ENCODE peak calls at places on chromosomes 2 and 18, in five cellular contexts. S is lung, G is left lung, W is psoas muscle, I is AG04450. F is an unnamed sample.

GRCh38 chr2:26352892-26353291 is 6.3 kb upstream of the ADGRF3 start:
- DNase-seq in S (no peak), G (no peak), W (no peak), I (no peak), F (no peak)

GRCh38 chr2:84373391-84373790 is 85.7 kb downstream of the SUCLG1 start:
- DNase-seq in S (no peak), G (no peak), W (no peak), I (no peak), F (no peak)

GRCh38 chr2:240596080-240596460 is 9.5 kb downstream of the CAPN10 start:
- DNase-seq in S (no peak), G (peak; percentile 56), W (no peak), I (no peak), F (no peak)

GRCh38 chr2:200655918-200656580 is 70.2 kb downstream of the AOX1 start:
- DNase-seq in S (no peak), G (no peak), W (no peak), I (no peak), F (no peak)

GRCh38 chr2:96225016-96225533 is 16.4 kb upstream of the STARD7 start:
- DNase-seq in S (no peak), G (no peak), W (no peak), I (no peak), F (no peak)

GRCh38 chr18:23779696-23780303 is 90.5 kb downstream of the LAMA3 start:
- DNase-seq in S (no peak), G (no peak), W (no peak), I (no peak), F (no peak)

GRCh38 chr2:167289651-167290410 is 401.6 kb downstream of the XIRP2 start:
- DNase-seq in S (no peak), G (no peak), W (no peak), I (no peak), F (no peak)

GRCh38 chr2:241948299-241948897 is 78.9 kb downstream of the RTP5 start:
- DNase-seq in S (no peak), G (no peak), W (no peak), I (no peak), F (no peak)

GRCh38 chr2:232341061-232341738 is 37.4 kb upstream of the ALPP start:
- DNase-seq in S (no peak), G (no peak), W (no peak), I (no peak), F (no peak)

GRCh38 chr2:158191076-158191566 is 89.4 kb downstream of the UPP2 start:
- DNase-seq in S (no peak), G (no peak), W (no peak), I (no peak), F (peak; percentile 40)

GRCh38 chr18:6200375-6200774 is 214.3 kb downstream of the L3MBTL4 start:
- DNase-seq in S (no peak), G (no peak), W (no peak), I (no peak), F (no peak)

GRCh38 chr2:18623782-18624181 is 34.4 kb upstream of the NT5C1B start:
- DNase-seq in S (no peak), G (no peak), W (no peak), I (no peak), F (no peak)

GRCh38 chr2:177127821-177128220 is 84.8 kb upstream of the HNRNPA3 start:
- DNase-seq in S (no peak), G (peak; percentile 37), W (no peak), I (no peak), F (no peak)

GRCh38 chr2:29175338-29175737 is 60.1 kb downstream of the CLIP4 start:
- DNase-seq in S (no peak), G (no peak), W (no peak), I (no peak), F (no peak)

GRCh38 chr2:64595397-64596160 is 58.1 kb downstream of the SERTAD2 start:
- DNase-seq in S (no peak), G (no peak), W (no peak), I (no peak), F (no peak)

GRCh38 chr18:24208270-24209035 is 69.6 kb downstream of the CABYR start:
- DNase-seq in S (no peak), G (no peak), W (no peak), I (no peak), F (no peak)

GRCh38 chr2:15271941-15272340 is 289.2 kb downstream of the NBAS start:
- DNase-seq in S (no peak), G (no peak), W (no peak), I (no peak), F (no peak)

GRCh38 chr2:73987109-73987947 is 2.6 kb downstream of the TET3 start:
- DNase-seq in S (no peak), G (peak; percentile 85), W (peak; percentile 63), I (no peak), F (peak; percentile 27)

GRCh38 chr2:200320344-200320743 is 13.9 kb downstream of the SPATS2L start:
- DNase-seq in S (no peak), G (no peak), W (no peak), I (no peak), F (no peak)

GRCh38 chr18:77479047-77479446 is 229.4 kb downstream of the GALR1 start:
- DNase-seq in S (no peak), G (no peak), W (no peak), I (no peak), F (no peak)

DNA sequence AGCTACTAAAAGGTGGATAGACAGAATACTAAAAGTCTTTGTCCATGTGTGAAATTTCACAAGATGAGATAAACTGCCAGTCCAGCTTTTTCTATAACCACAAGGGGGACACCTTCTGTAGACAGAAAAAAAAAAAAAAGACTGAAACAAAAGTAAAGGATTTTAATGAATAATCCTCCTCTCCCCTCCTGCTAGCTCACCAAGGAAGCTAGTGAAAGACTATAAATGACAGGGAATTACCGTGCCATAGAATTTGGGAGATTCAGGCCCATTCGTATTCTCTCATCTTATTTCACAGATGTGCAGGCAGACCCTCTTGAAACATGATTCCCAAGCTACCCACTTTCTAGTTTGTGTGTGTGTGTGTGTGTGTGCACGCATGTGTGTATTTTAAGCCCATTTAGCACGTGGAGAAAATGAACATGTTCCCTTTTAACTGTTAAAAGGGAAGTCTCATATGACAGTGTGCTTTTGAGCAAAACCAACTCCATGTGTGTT is 36.3 kb upstream of the SLC8A1 start:
- DNase-seq in S (no peak), G (no peak), W (no peak), I (no peak), F (no peak)
- TF ChIP-seq CTCF in S (no peak), G (peak; percentile 22), W (peak; percentile 41), I (peak; percentile 61), F (peak; percentile 55)

GRCh38 chr18:50662177-50662576 is 102.3 kb downstream of the MAPK4 start:
- DNase-seq in S (no peak), G (no peak), W (no peak), I (no peak), F (no peak)

GRCh38 chr18:50661013-50661412 is 101.1 kb downstream of the MAPK4 start:
- DNase-seq in S (no peak), G (no peak), W (no peak), I (no peak), F (no peak)

GRCh38 chr18:50656841-50657470 is 97.1 kb downstream of the MAPK4 start:
- DNase-seq in S (no peak), G (no peak), W (no peak), I (no peak), F (no peak)

GRCh38 chr18:50658601-50659000 is 98.7 kb downstream of the MAPK4 start:
- DNase-seq in S (no peak), G (no peak), W (no peak), I (no peak), F (no peak)

GRCh38 chr18:50659091-50660003 is 99.5 kb downstream of the MAPK4 start:
- DNase-seq in S (no peak), G (no peak), W (no peak), I (no peak), F (no peak)
- H3K9me3 ChIP-seq in S (no peaks in the 10 kb centered on the region), G (peaks cover 6% of the 10 kb centered on the region), W (no peaks in the 10 kb centered on the region), I (peaks cover 6% of the 10 kb centered on the region), F (peaks cover 2% of the 10 kb centered on the region)

GRCh38 chr2:211033765-211034164 is 477.4 kb downstream of the CPS1 start:
- DNase-seq in S (no peak), G (no peak), W (no peak), I (no peak), F (no peak)
- TF ChIP-seq CTCF in S (no peak), G (no peak), W (peak; percentile 17), I (peak; percentile 21), F (peak; percentile 38)

GRCh38 chr2:188721231-188721630 is 252.9 kb upstream of the COL3A1 start:
- DNase-seq in S (peak; percentile 28), G (no peak), W (no peak), I (no peak), F (no peak)

GRCh38 chr2:188721784-188722183 is 252.4 kb upstream of the COL3A1 start:
- DNase-seq in S (no peak), G (no peak), W (no peak), I (no peak), F (no peak)

GRCh38 chr2:188725981-188726380 is 248.2 kb upstream of the COL3A1 start:
- DNase-seq in S (no peak), G (no peak), W (no peak), I (no peak), F (no peak)

DNA sequence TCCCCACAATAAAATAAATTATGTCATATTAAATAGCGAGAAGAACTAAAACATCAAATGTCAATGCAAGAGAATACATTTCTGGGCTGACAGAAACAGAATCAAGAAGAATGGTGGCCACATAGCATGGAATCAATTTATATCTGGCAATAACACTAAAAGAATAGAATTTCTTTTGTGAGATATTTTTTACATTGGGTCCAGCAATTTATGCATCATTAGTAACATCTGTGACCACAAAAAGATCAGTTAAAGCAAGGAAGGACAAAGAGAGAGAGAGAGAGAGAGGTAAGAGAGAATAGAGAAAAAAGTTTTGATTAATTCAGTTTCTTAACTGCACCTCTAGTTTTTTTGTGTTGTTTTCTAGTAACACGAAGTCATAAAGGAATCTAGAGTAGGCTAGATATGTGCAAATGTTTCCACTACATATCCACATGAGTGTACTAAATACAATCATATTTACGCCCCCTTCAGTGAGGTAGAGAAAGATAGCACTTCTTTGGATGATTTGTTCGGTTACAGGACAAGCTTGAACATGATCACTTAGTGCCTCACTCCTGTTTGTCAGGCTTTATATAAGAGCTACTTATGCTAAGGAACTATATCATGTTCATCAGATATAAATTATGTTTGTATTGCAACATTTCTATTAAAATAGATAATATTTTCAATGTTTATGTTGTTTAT is 247.5 kb upstream of the COL3A1 start:
- DNase-seq in S (no peak), G (no peak), W (no peak), I (no peak), F (no peak)
- H3K9me3 ChIP-seq in S (no peaks in the 10 kb centered on the region), G (no peaks in the 10 kb centered on the region), W (no peaks in the 10 kb centered on the region), I (no peaks in the 10 kb centered on the region), F (no peaks in the 10 kb centered on the region)

GRCh38 chr2:206521115-206521514 is 77.8 kb downstream of the ADAM23 start:
- DNase-seq in S (no peak), G (no peak), W (no peak), I (no peak), F (no peak)
- TF ChIP-seq CTCF in S (no peak), G (no peak), W (no peak), I (no peak), F (no peak)

GRCh38 chr18:14976736-14977430 is 228.9 kb downstream of the ANKRD30B start:
- DNase-seq in S (peak; percentile 24), G (no peak), W (no peak), I (no peak), F (no peak)
- H3K9me3 ChIP-seq in S (no peaks in the 10 kb centered on the region), G (no peaks in the 10 kb centered on the region), W (no peaks in the 10 kb centered on the region), I (peaks cover 58% of the 10 kb centered on the region), F (no peaks in the 10 kb centered on the region)

F was measured in DND-41.